ENCODE peak calls at places on chromosome 4, in four cellular contexts. T is HAP-1, O is IMR-90, Y is GM23248. V is an unnamed sample.

GRCh38 chr4:132063829-132064228 is 1085.3 kb upstream of the PCDH10 start:
- DNase-seq in T (no peak), O (peak; percentile 55), Y (no peak), V (peak; percentile 21)

GRCh38 chr4:100170986-100171385 is 19.3 kb downstream of the DDIT4L start:
- DNase-seq in T (no peak), O (no peak), Y (peak; percentile 47), V (no peak)

GRCh38 chr4:100174985-100175383 is 15.3 kb downstream of the DDIT4L start:
- DNase-seq in T (no peak), O (no peak), Y (no peak), V (no peak)

GRCh38 chr4:124685851-124686250 is 26.7 kb downstream of the ANKRD50 start:
- DNase-seq in T (peak; percentile 47), O (no peak), Y (no peak), V (no peak)

GRCh38 chr4:164293181-164293580 is 460.8 kb upstream of the SMIM31 start:
- DNase-seq in T (no peak), O (no peak), Y (no peak), V (no peak)

GRCh38 chr4:101345596-101346311 is 1.6 kb downstream of the PPP3CA start:
- DNase-seq in T (peak; percentile 53), O (peak; percentile 39), Y (peak; percentile 69), V (peak; percentile 67)

GRCh38 chr4:15182600-15183222 is 180.4 kb downstream of the CPEB2 start:
- DNase-seq in T (no peak), O (no peak), Y (peak; percentile 46), V (peak; percentile 49)

GRCh38 chr4:169102011-169102410 is 92.0 kb upstream of the CBR4 start:
- DNase-seq in T (no peak), O (no peak), Y (peak; percentile 59), V (peak; percentile 30)

GRCh38 chr4:70613893-70614572 is 14.5 kb upstream of the ENAM start:
- DNase-seq in T (no peak), O (no peak), Y (peak; percentile 32), V (no peak)

GRCh38 chr4:21018817-21019216 is 318.6 kb downstream of the PACRGL start:
- DNase-seq in T (no peak), O (no peak), Y (no peak), V (peak; percentile 6)
- H3K4me3 ChIP-seq in T (no peak overlapping the region), O (no peak overlapping the region), Y (no peak overlapping the region), V (no peak overlapping the region)

GRCh38 chr4:183636488-183636887 is 22.5 kb downstream of the RWDD4 start:
- DNase-seq in T (no peak), O (no peak), Y (no peak), V (peak; percentile 31)
- H3K4me3 ChIP-seq in T (no peak overlapping the region), O (no peak overlapping the region), Y (no peak overlapping the region), V (no peak overlapping the region)

DNA sequence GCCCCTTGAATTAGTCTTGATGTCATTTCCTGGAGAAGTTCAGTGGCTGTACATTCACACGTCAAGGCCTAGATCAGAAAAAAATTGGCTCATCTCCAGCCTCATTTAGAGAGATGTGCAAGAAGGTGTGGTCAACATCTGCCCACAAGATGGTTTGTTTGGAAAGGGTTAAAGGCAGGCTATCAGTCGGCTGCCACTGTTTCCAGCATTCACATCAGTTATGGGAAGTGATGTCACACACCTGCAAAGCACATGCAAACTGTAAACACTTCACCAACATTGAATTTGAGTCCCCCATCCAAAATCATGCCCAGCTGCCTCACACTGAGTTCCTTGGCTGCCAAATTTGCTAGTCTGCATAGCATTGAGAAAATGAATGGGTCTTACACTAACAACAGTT is 498.3 kb upstream of the INTU start:
- DNase-seq in T (no peak), O (no peak), Y (no peak), V (no peak)
- H3K4me3 ChIP-seq in T (no peak overlapping the region), O (no peak overlapping the region), Y (no peak overlapping the region), V (no peak overlapping the region)

GRCh38 chr4:89294583-89295244 is 12.9 kb downstream of the GPRIN3 start:
- DNase-seq in T (no peak), O (no peak), Y (no peak), V (no peak)
- H3K4me3 ChIP-seq in T (no peak overlapping the region), O (no peak overlapping the region), Y (no peak overlapping the region), V (no peak overlapping the region)

DNA sequence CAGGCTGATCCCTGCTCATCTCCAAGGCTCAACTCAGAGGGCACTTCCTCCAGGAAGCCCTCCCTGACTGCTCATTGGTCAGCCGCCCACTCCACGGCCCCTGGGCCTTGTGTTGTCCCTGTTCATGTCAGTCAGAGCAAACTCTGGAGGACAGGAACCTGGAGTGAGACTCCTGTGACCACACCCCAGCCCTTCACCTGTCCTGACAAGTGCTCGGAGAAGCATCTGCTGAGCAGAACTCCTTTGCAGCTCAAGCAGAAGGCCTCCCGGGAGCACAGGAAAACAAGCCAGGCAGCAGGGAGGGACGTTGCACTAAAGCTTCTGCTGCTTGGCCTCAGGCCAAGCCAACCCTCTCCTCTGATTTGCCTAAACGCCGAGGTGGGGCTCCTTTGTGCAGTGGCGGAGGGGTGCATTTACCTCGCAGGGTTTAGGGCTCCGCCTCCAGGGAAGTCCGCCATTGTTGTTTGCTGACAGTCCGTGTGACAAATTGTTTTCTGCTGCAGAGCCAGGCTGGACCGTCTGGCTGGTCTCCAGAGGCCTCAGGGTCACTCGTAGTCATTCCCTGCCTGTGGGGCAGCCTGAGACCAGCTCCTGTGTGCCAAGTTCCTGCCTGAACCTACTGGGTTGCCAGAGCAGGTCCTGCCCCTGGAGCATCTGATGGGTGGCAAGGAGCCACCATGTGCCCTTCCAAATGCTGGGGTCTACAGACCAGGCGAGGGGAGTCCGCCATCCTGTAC is 61.8 kb downstream of the C4orf50 start:
- DNase-seq in T (peak; percentile 52), O (no peak), Y (no peak), V (no peak)
- H3K4me3 ChIP-seq in T (no peak overlapping the region), O (no peak overlapping the region), Y (no peak overlapping the region), V (no peak overlapping the region)

GRCh38 chr4:8870647-8871416 is 807 bp downstream of the HMX1 start:
- DNase-seq in T (no peak), O (no peak), Y (no peak), V (no peak)
- H3K4me3 ChIP-seq in T (no peak overlapping the region), O (no peak overlapping the region), Y (no peak overlapping the region), V (no peak overlapping the region)